ENCODE peak calls at places on chromosomes 12 and 14, in seven cellular contexts. P, Q, D, K, V, H and L are unnamed samples.

GRCh38 chr14:105060751-105061427 is 4.3 kb downstream of the GPR132 start:
- DNase-seq in P (peak), Q (no peak), D (no peak), K (no peak), V (no peak), H (no peak), L (no peak)

GRCh38 chr12:15534322-15534721 is 212.0 kb downstream of the PTPRO start:
- DNase-seq in P (no peak), Q (no peak), D (no peak), K (no peak), V (no peak), H (no peak), L (no peak)

GRCh38 chr14:90682615-90683014 is 133.6 kb downstream of the TTC7B start:
- DNase-seq in P (no peak), Q (no peak), D (no peak), K (no peak), V (no peak), H (no peak), L (no peak)

GRCh38 chr12:53005215-53005985 is 856 bp upstream of the EIF4B start:
- DNase-seq in P (peak), Q (peak), D (no peak), K (no peak), V (no peak), H (no peak), L (peak)

GRCh38 chr14:76450476-76450875 is 74.5 kb downstream of the ESRRB start:
- DNase-seq in P (no peak), Q (no peak), D (no peak), K (no peak), V (no peak), H (no peak), L (no peak)

GRCh38 chr14:46054526-46054925 is 597.1 kb downstream of the RPL10L start:
- DNase-seq in P (no peak), Q (no peak), D (peak), K (no peak), V (no peak), H (no peak), L (no peak)

GRCh38 chr12:97276198-97276580 is 186.4 kb upstream of the RMST start:
- DNase-seq in P (no peak), Q (no peak), D (no peak), K (no peak), V (no peak), H (no peak), L (no peak)

GRCh38 chr14:35385042-35385839 is 19.3 kb downstream of the NFKBIA start:
- DNase-seq in P (no peak), Q (no peak), D (peak), K (peak), V (peak), H (peak), L (peak)

GRCh38 chr12:104990950-104991349 is 4.8 kb downstream of the NOPCHAP1 start:
- DNase-seq in P (no peak), Q (no peak), D (no peak), K (no peak), V (no peak), H (no peak), L (no peak)

GRCh38 chr12:123671876-123672275 is 963 bp downstream of the TCTN2 start:
- DNase-seq in P (no peak), Q (no peak), D (no peak), K (no peak), V (no peak), H (no peak), L (no peak)

GRCh38 chr12:11795192-11795909 is 145.9 kb downstream of the ETV6 start:
- DNase-seq in P (no peak), Q (no peak), D (no peak), K (no peak), V (no peak), H (no peak), L (no peak)

GRCh38 chr12:65168606-65169310 is 625 bp upstream of the LEMD3 start:
- DNase-seq in P (no peak), Q (no peak), D (no peak), K (no peak), V (no peak), H (no peak), L (no peak)

GRCh38 chr12:107111314-107111713 is 18.0 kb upstream of the CRY1 start:
- DNase-seq in P (no peak), Q (no peak), D (no peak), K (no peak), V (no peak), H (no peak), L (no peak)

GRCh38 chr12:123478762-123479161 is 20.8 kb downstream of the SNRNP35 start:
- DNase-seq in P (no peak), Q (no peak), D (no peak), K (no peak), V (peak), H (peak), L (peak)

GRCh38 chr12:80154261-80154660 is 54.9 kb downstream of the OTOGL start:
- DNase-seq in P (no peak), Q (no peak), D (no peak), K (no peak), V (no peak), H (no peak), L (no peak)

GRCh38 chr12:131536766-131537165 is 174.1 kb upstream of the SFSWAP start:
- DNase-seq in P (no peak), Q (no peak), D (no peak), K (no peak), V (no peak), H (no peak), L (no peak)

GRCh38 chr14:54133896-54134295 is 177.3 kb upstream of the BMP4 start:
- DNase-seq in P (no peak), Q (no peak), D (no peak), K (no peak), V (no peak), H (no peak), L (no peak)

GRCh38 chr12:84056-84455 is 17.5 kb downstream of the IQSEC3 start:
- DNase-seq in P (no peak), Q (no peak), D (no peak), K (peak), V (no peak), H (no peak), L (no peak)

GRCh38 chr12:94553130-94553519 is 93.5 kb upstream of the CEP83 start:
- DNase-seq in P (no peak), Q (no peak), D (peak), K (no peak), V (no peak), H (peak), L (peak)

GRCh38 chr12:123150804-123151678 is at the start of gene PITPNM2:
- DNase-seq in P (peak), Q (peak), D (no peak), K (peak), V (peak), H (no peak), L (peak)

GRCh38 chr12:130933269-130933995 is 20.3 kb upstream of the ADGRD1 start:
- DNase-seq in P (peak), Q (no peak), D (no peak), K (no peak), V (no peak), H (no peak), L (no peak)

GRCh38 chr12:126337556-126337955 is 1272.3 kb downstream of the AACS start:
- DNase-seq in P (no peak), Q (no peak), D (peak), K (no peak), V (no peak), H (no peak), L (no peak)

GRCh38 chr14:77355811-77356210 is 21.1 kb downstream of the TMED8 start:
- DNase-seq in P (no peak), Q (no peak), D (no peak), K (no peak), V (no peak), H (no peak), L (no peak)

GRCh38 chr12:6829532-6830220 is 1.5 kb downstream of the P3H3 start:
- DNase-seq in P (no peak), Q (no peak), D (no peak), K (no peak), V (no peak), H (no peak), L (no peak)